ENCODE peak calls at places on chromosomes 4 and X, in six cellular contexts. One of them, this sample, is unnamed.
A peak's percentile ranks its signal among the peaks of the same experiment; 100 is the strongest.

GRCh38 chrX:66676990-66677389 is 38.1 kb upstream of the EDA2R start:
- DNase-seq in AG09319: peak; percentile 45
- DNase-seq in GM04504: peak; percentile 73
- DNase-seq in activated CD4-positive, alpha-beta T cell treated with anti-CD3 and anti-CD28 coated beads, Interleukin-2, amount 50 U/mL, for 1 hour: no peak
- DNase-seq in foreskin fibroblast: peak; percentile 86
- DNase-seq in lower lobe of right lung: no peak
- DNase-seq in this sample: no peak

GRCh38 chr4:96649536-96649935 is 809.6 kb downstream of the PDHA2 start:
- DNase-seq in GM04504: no peak
- DNase-seq in AG09319: no peak
- DNase-seq in activated CD4-positive, alpha-beta T cell treated with anti-CD3 and anti-CD28 coated beads, Interleukin-2, amount 50 U/mL, for 1 hour: no peak
- DNase-seq in foreskin fibroblast: no peak
- DNase-seq in lower lobe of right lung: no peak
- DNase-seq in this sample: peak; percentile 89

GRCh38 chrX:139446832-139447231 is 83.7 kb upstream of the F9 start:
- DNase-seq in GM04504: no peak
- DNase-seq in activated CD4-positive, alpha-beta T cell treated with anti-CD3 and anti-CD28 coated beads, Interleukin-2, amount 50 U/mL, for 1 hour: no peak
- DNase-seq in AG09319: no peak
- DNase-seq in lower lobe of right lung: no peak
- DNase-seq in foreskin fibroblast: no peak
- DNase-seq in this sample: no peak

GRCh38 chrX:18707442-18708049 is at the start of gene PPEF1:
- DNase-seq in AG09319: no peak
- DNase-seq in GM04504: no peak
- DNase-seq in lower lobe of right lung: no peak
- DNase-seq in foreskin fibroblast: no peak
- DNase-seq in activated CD4-positive, alpha-beta T cell treated with anti-CD3 and anti-CD28 coated beads, Interleukin-2, amount 50 U/mL, for 1 hour: no peak
- DNase-seq in this sample: no peak

GRCh38 chrX:119055650-119056049 is 17.1 kb upstream of the CT47C1 start:
- DNase-seq in activated CD4-positive, alpha-beta T cell treated with anti-CD3 and anti-CD28 coated beads, Interleukin-2, amount 50 U/mL, for 1 hour: no peak
- DNase-seq in AG09319: no peak
- DNase-seq in lower lobe of right lung: no peak
- DNase-seq in foreskin fibroblast: no peak
- DNase-seq in GM04504: no peak
- DNase-seq in this sample: no peak

GRCh38 chr4:76240236-76240635 is 11.3 kb upstream of the FAM47E start:
- DNase-seq in AG09319: no peak
- DNase-seq in lower lobe of right lung: no peak
- DNase-seq in activated CD4-positive, alpha-beta T cell treated with anti-CD3 and anti-CD28 coated beads, Interleukin-2, amount 50 U/mL, for 1 hour: no peak
- DNase-seq in GM04504: no peak
- DNase-seq in foreskin fibroblast: no peak
- DNase-seq in this sample: no peak

GRCh38 chr4:4990329-4990728 is 28.9 kb downstream of the CYTL1 start:
- DNase-seq in GM04504: no peak
- DNase-seq in activated CD4-positive, alpha-beta T cell treated with anti-CD3 and anti-CD28 coated beads, Interleukin-2, amount 50 U/mL, for 1 hour: no peak
- DNase-seq in AG09319: no peak
- DNase-seq in foreskin fibroblast: no peak
- DNase-seq in lower lobe of right lung: no peak
- DNase-seq in this sample: no peak

GRCh38 chr4:53688186-53688790 is 97.0 kb upstream of the LNX1 start:
- DNase-seq in GM04504: peak; percentile 99
- DNase-seq in foreskin fibroblast: peak; percentile 98
- DNase-seq in activated CD4-positive, alpha-beta T cell treated with anti-CD3 and anti-CD28 coated beads, Interleukin-2, amount 50 U/mL, for 1 hour: no peak
- DNase-seq in AG09319: peak; percentile 95
- DNase-seq in lower lobe of right lung: no peak
- DNase-seq in this sample: peak; percentile 76

GRCh38 chrX:130340271-130340670 is 552 bp downstream of the SLC25A14 start:
- DNase-seq in AG09319: no peak
- DNase-seq in GM04504: no peak
- DNase-seq in foreskin fibroblast: no peak
- DNase-seq in lower lobe of right lung: no peak
- DNase-seq in activated CD4-positive, alpha-beta T cell treated with anti-CD3 and anti-CD28 coated beads, Interleukin-2, amount 50 U/mL, for 1 hour: no peak
- DNase-seq in this sample: no peak